ENCODE peak calls at places on chromosomes 2 and 18, in seven cellular contexts. Y is GM12878, Z is K562, X is SK-N-SH, E is HepG2, C is H1, B is HCT116. K is an unnamed sample.
A peak's percentile ranks its signal among the peaks of the same experiment; 100 is the strongest.

GRCh38 chr2:234395801-234396478 is 100.9 kb downstream of the ARL4C start:
- DNase-seq in Y (no peak), Z (no peak), X (peak; percentile 67), E (no peak), C (no peak), B (no peak), K (no peak)

GRCh38 chr2:213846856-213847255 is 562.6 kb downstream of the SPAG16 start:
- DNase-seq in Y (no peak), Z (no peak), X (no peak), E (no peak), C (no peak), B (no peak), K (no peak)

GRCh38 chr2:66477125-66477842 is 42.4 kb downstream of the MEIS1 start:
- DNase-seq in Y (no peak), Z (no peak), X (no peak), E (no peak), C (no peak), B (no peak), K (no peak)

GRCh38 chr2:102191501-102191900 is 4.7 kb downstream of the IL1RL2 start:
- DNase-seq in Y (no peak), Z (no peak), X (no peak), E (no peak), C (no peak), B (no peak), K (no peak)

GRCh38 chr2:217785544-217786045 is 217.2 kb downstream of the TNS1 start:
- DNase-seq in Y (no peak), Z (peak; percentile 68), X (peak; percentile 90), E (peak; percentile 55), C (peak; percentile 96), B (peak; percentile 49), K (peak; percentile 62)

GRCh38 chr2:108536133-108536780 is 2.0 kb downstream of the LIMS1 start:
- DNase-seq in Y (no peak), Z (no peak), X (no peak), E (peak; percentile 50), C (no peak), B (no peak), K (no peak)

GRCh38 chr2:224217962-224218347 is 178.9 kb upstream of the SERPINE2 start:
- DNase-seq in Y (no peak), Z (no peak), X (no peak), E (no peak), C (no peak), B (no peak), K (no peak)

GRCh38 chr2:46695283-46695682 is 215.9 kb downstream of the TMEM247 start:
- DNase-seq in Y (no peak), Z (no peak), X (no peak), E (no peak), C (no peak), B (no peak), K (no peak)

GRCh38 chr18:76275913-76276312 is 219.1 kb downstream of the ZNF516 start:
- DNase-seq in Y (no peak), Z (no peak), X (no peak), E (no peak), C (no peak), B (no peak), K (no peak)

DNA sequence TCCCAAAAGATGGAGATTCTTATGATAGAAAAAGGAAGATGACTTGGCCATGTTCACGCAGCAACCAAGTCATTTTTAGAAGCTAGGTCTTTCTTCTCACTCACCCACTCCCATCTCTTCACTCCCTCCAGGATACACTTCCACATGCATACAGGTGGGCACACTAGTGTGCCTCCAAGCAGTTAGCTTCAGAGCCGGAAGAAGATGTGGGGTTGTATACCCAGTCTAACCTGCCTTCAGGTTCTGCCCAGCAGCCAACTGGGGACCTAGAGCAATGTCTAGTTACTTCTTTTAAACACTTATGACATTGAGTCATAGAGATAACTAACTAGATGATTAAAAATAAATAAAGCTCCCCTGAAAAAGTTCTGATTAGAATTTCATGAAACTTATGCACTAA is 21.8 kb upstream of the TANK start:
- DNase-seq in Y (no peak), Z (no peak), X (no peak), E (no peak), C (no peak), B (no peak), K (no peak)
- TF ChIP-seq JUND in Y (no peak), Z (no peak), X (no peak), E (no peak), C (no peak), B (no peak), K (no peak)

DNA sequence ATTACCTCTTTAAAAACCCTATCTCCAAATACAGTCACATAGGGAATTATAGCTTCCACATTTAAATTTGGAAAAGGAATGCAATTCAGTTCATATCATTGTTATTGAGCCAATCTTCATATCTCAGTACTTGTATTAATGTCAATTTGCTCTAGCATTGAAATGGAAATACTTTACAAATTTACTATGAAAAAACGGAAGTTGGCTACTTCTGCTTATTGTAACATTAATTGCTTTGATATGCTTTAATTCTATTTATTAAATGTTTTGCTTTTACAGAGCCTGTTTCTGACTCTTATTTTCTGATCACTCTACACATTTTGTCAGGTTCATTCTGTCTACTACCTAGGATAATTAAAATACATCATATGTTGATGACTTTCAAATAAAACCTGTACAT is 412.6 kb downstream of the KCNJ3 start:
- DNase-seq in Y (no peak), Z (no peak), X (no peak), E (no peak), C (no peak), B (no peak), K (no peak)
- TF ChIP-seq JUND in Y (no peak), Z (no peak), X (no peak), E (no peak), C (no peak), B (no peak), K (no peak)

GRCh38 chr2:206727287-206727686 is 9.1 kb upstream of the DYTN start:
- DNase-seq in Y (no peak), Z (no peak), X (no peak), E (no peak), C (no peak), B (no peak), K (no peak)

GRCh38 chr2:206733341-206733740 is 15.1 kb upstream of the DYTN start:
- DNase-seq in Y (no peak), Z (no peak), X (no peak), E (no peak), C (no peak), B (no peak), K (no peak)

GRCh38 chr2:206723288-206723687 is 5.1 kb upstream of the DYTN start:
- DNase-seq in Y (no peak), Z (no peak), X (no peak), E (no peak), C (no peak), B (no peak), K (no peak)

GRCh38 chr2:206728277-206729199 is 10.3 kb upstream of the DYTN start:
- DNase-seq in Y (no peak), Z (no peak), X (no peak), E (peak; percentile 39), C (no peak), B (peak; percentile 1), K (no peak)
- TF ChIP-seq JUND in Y (no peak), Z (no peak), X (no peak), E (no peak), C (no peak), B (no peak), K (no peak)

GRCh38 chr2:1227289-1227900 is 185.9 kb upstream of the TPO start:
- DNase-seq in Y (no peak), Z (no peak), X (no peak), E (no peak), C (no peak), B (no peak), K (no peak)
- TF ChIP-seq JUND in Y (no peak), Z (no peak), X (no peak), E (no peak), C (no peak), B (no peak), K (no peak)

DNA sequence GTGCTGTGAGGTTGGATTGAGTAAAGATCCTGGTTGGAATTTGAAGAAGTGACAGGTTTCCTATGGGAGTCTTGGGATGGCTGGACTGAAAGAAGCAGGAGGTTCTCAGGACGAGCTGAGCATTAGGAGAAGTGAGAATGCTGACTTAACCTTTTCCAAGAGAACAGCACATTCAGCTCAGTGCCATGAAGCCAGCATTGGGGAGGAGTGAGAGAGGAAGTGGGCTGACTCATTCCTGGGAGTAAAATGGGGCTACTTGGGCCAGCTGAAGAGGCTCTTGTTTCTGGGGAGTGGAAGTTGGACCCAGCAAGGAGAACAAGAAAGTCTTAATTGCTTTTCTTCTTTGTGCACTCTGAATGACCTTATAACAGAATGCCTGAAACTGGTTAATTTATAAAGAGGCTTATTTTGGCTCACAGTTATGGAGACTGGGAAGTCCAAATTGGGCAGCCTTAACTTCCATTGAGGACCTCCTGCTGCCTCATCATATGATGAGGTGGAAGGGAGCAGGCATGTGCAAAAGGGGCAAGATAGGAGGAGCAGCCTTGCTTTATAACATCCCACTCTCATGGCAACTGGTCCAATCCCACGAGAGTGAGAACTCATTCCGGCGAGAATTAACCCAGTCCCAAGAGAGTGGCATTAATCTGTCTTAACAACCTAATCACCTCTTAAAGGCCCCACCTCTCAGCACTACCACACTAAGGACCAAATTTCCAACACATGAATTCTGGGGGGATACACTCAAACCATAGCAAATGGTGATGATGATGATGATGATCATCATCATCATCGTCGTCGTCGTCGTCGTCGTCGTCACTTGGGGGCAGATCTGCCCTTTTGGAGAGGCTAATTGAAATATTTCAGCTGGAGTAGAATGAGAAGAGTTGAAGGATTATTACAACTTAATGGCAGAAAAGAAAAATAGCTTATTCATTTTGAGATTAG is 26.1 kb downstream of the DGUOK start:
- DNase-seq in Y (no peak), Z (no peak), X (no peak), E (no peak), C (no peak), B (no peak), K (no peak)
- TF ChIP-seq JUND in Y (no peak), Z (peak; percentile 23), X (no peak), E (no peak), C (no peak), B (no peak), K (no peak)

GRCh38 chr2:237326250-237327171 is 87.5 kb downstream of the COL6A3 start:
- DNase-seq in Y (no peak), Z (no peak), X (no peak), E (no peak), C (no peak), B (no peak), K (no peak)

GRCh38 chr2:237323656-237324055 is 90.3 kb downstream of the COL6A3 start:
- DNase-seq in Y (no peak), Z (no peak), X (no peak), E (no peak), C (no peak), B (no peak), K (no peak)

GRCh38 chr2:237330539-237330938 is 83.4 kb downstream of the COL6A3 start:
- DNase-seq in Y (no peak), Z (no peak), X (no peak), E (no peak), C (no peak), B (no peak), K (no peak)

GRCh38 chr2:237324446-237325236 is 89.3 kb downstream of the COL6A3 start:
- DNase-seq in Y (no peak), Z (no peak), X (no peak), E (no peak), C (no peak), B (no peak), K (no peak)

GRCh38 chr2:237327191-237327590 is 86.8 kb downstream of the COL6A3 start:
- DNase-seq in Y (no peak), Z (no peak), X (no peak), E (no peak), C (no peak), B (no peak), K (no peak)
- TF ChIP-seq JUND in Y (no peak), Z (no peak), X (no peak), E (no peak), C (no peak), B (no peak), K (no peak)